ENCODE peak calls at places on chromosomes 11 and 22, in nine cellular contexts. D, Q, Y, B, K, P, L, G and V are unnamed samples.

GRCh38 chr11:85821636-85822035 is 10.7 kb upstream of the SYTL2 start:
- DNase-seq in D (no peak), Q (no peak), Y (no peak), B (no peak), K (no peak), P (no peak), L (no peak), G (peak), V (peak)

GRCh38 chr11:111852103-111852502 is 19.3 kb downstream of the ALG9 start:
- DNase-seq in D (no peak), Q (no peak), Y (no peak), B (no peak), K (no peak), P (no peak), L (no peak), G (no peak), V (no peak)

GRCh38 chr11:48107188-48107704 is 109.4 kb upstream of the OR4B1 start:
- DNase-seq in D (peak), Q (no peak), Y (no peak), B (no peak), K (no peak), P (peak), L (no peak), G (peak), V (peak)

GRCh38 chr22:29277927-29278326 is 9.9 kb downstream of the EWSR1 start:
- DNase-seq in D (no peak), Q (no peak), Y (no peak), B (no peak), K (no peak), P (no peak), L (no peak), G (no peak), V (no peak)

GRCh38 chr22:39013923-39014722 is at the start of gene APOBEC3C:
- DNase-seq in D (peak), Q (peak), Y (peak), B (peak), K (peak), P (peak), L (peak), G (peak), V (peak)

GRCh38 chr11:128195057-128195751 is 392.2 kb downstream of the ETS1 start:
- DNase-seq in D (no peak), Q (no peak), Y (no peak), B (peak), K (no peak), P (no peak), L (no peak), G (no peak), V (peak)

GRCh38 chr22:40635940-40636379 is 559 bp downstream of the MRTFA start:
- DNase-seq in D (no peak), Q (no peak), Y (no peak), B (no peak), K (no peak), P (no peak), L (no peak), G (no peak), V (no peak)

GRCh38 chr11:59273008-59273841 is 60.5 kb upstream of the MPEG1 start:
- DNase-seq in D (no peak), Q (no peak), Y (no peak), B (peak), K (no peak), P (no peak), L (no peak), G (no peak), V (no peak)

GRCh38 chr11:2797741-2798361 is 87.7 kb downstream of the CDKN1C start:
- DNase-seq in D (no peak), Q (peak), Y (no peak), B (no peak), K (no peak), P (no peak), L (no peak), G (no peak), V (no peak)

GRCh38 chr11:8267280-8267679 is 3.6 kb upstream of the LMO1 start:
- DNase-seq in D (no peak), Q (peak), Y (no peak), B (no peak), K (no peak), P (no peak), L (no peak), G (no peak), V (no peak)

GRCh38 chr22:29092243-29092642 is 19.4 kb downstream of the KREMEN1 start:
- DNase-seq in D (no peak), Q (no peak), Y (no peak), B (no peak), K (no peak), P (no peak), L (no peak), G (no peak), V (no peak)

GRCh38 chr22:38413085-38414008 is 41.7 kb downstream of the KCNJ4 start:
- DNase-seq in D (no peak), Q (no peak), Y (no peak), B (no peak), K (no peak), P (peak), L (peak), G (no peak), V (no peak)

GRCh38 chr11:10984742-10985141 is 126.9 kb upstream of the ZBED5 start:
- DNase-seq in D (no peak), Q (no peak), Y (no peak), B (no peak), K (no peak), P (no peak), L (no peak), G (no peak), V (no peak)

GRCh38 chr22:25759825-25760231 is 17.8 kb downstream of the MYO18B start:
- DNase-seq in D (peak), Q (peak), Y (peak), B (peak), K (peak), P (peak), L (peak), G (peak), V (peak)

GRCh38 chr11:56764976-56765375 is 16.5 kb upstream of the OR9G4 start:
- DNase-seq in D (no peak), Q (no peak), Y (no peak), B (no peak), K (no peak), P (no peak), L (no peak), G (no peak), V (no peak)

GRCh38 chr11:93738647-93739081 is 2.6 kb downstream of the TAF1D start:
- DNase-seq in D (no peak), Q (no peak), Y (no peak), B (no peak), K (no peak), P (no peak), L (no peak), G (peak), V (no peak)

GRCh38 chr11:69588270-69588669 is 52.7 kb upstream of the CCND1 start:
- DNase-seq in D (peak), Q (no peak), Y (no peak), B (no peak), K (peak), P (peak), L (no peak), G (peak), V (peak)